ENCODE peak calls at places on chromosomes 12 and 14, in five cellular contexts. R is SK-N-SH, P is PC-3, D is GM23248, N is MM.1S. Z is an unnamed sample.

GRCh38 chr12:5013206-5013830 is 30.4 kb upstream of the KCNA5 start:
- DNase-seq in R (no peak), P (no peak), D (no peak), N (no peak), Z (no peak)

GRCh38 chr14:97266653-97267052 is 469.5 kb downstream of the VRK1 start:
- DNase-seq in R (no peak), P (peak; percentile 92), D (peak; percentile 38), N (no peak), Z (peak; percentile 45)

GRCh38 chr12:26130728-26131127 is 5.9 kb upstream of the BHLHE41 start:
- DNase-seq in R (no peak), P (no peak), D (no peak), N (no peak), Z (no peak)

GRCh38 chr12:95681210-95681765 is 109.3 kb downstream of the NTN4 start:
- DNase-seq in R (no peak), P (no peak), D (no peak), N (no peak), Z (no peak)

GRCh38 chr14:24414077-24414476 is 15.3 kb downstream of the NYNRIN start:
- DNase-seq in R (no peak), P (no peak), D (no peak), N (no peak), Z (no peak)

GRCh38 chr12:131093971-131094830 is 140.5 kb downstream of the ADGRD1 start:
- DNase-seq in R (no peak), P (no peak), D (no peak), N (no peak), Z (no peak)

GRCh38 chr12:55908726-55909512 is 18.8 kb downstream of the PYM1 start:
- DNase-seq in R (no peak), P (peak; percentile 42), D (peak; percentile 61), N (no peak), Z (peak; percentile 8)

GRCh38 chr14:87133073-87133815 is 859.7 kb downstream of the GALC start:
- DNase-seq in R (no peak), P (peak; percentile 35), D (peak; percentile 77), N (no peak), Z (no peak)

GRCh38 chr12:27999521-27999920 is 27.0 kb upstream of the PTHLH start:
- DNase-seq in R (no peak), P (peak; percentile 70), D (peak; percentile 81), N (no peak), Z (no peak)

GRCh38 chr12:124396544-124397398 is 101.9 kb downstream of the RFLNA start:
- DNase-seq in R (peak; percentile 57), P (no peak), D (no peak), N (no peak), Z (no peak)

GRCh38 chr14:70814466-70814865 is 5.2 kb upstream of the MAP3K9 start:
- DNase-seq in R (no peak), P (no peak), D (no peak), N (no peak), Z (no peak)

GRCh38 chr12:2198088-2198501 is 145.3 kb downstream of the CACNA1C start:
- DNase-seq in R (no peak), P (no peak), D (peak; percentile 76), N (no peak), Z (peak; percentile 88)

GRCh38 chr12:10453144-10453543 is at the start of gene KLRC1:
- DNase-seq in R (no peak), P (peak; percentile 64), D (no peak), N (no peak), Z (no peak)

GRCh38 chr12:120007272-120007671 is 18.2 kb downstream of the BICDL1 start:
- DNase-seq in R (no peak), P (no peak), D (no peak), N (no peak), Z (no peak)

GRCh38 chr12:10235761-10236631 is 23.3 kb downstream of the GABARAPL1 start:
- DNase-seq in R (peak; percentile 58), P (peak; percentile 55), D (peak; percentile 61), N (peak; percentile 57), Z (peak; percentile 73)

GRCh38 chr14:69101331-69101826 is 51.5 kb downstream of the DCAF5 start:
- DNase-seq in R (peak; percentile 20), P (peak; percentile 81), D (peak; percentile 95), N (no peak), Z (peak; percentile 64)

GRCh38 chr12:115873416-115874082 is 403.9 kb downstream of the MED13L start:
- DNase-seq in R (no peak), P (peak; percentile 53), D (no peak), N (no peak), Z (no peak)

GRCh38 chr14:68541128-68541896 is 251.6 kb downstream of the ZFP36L1 start:
- DNase-seq in R (no peak), P (no peak), D (no peak), N (no peak), Z (no peak)

GRCh38 chr14:37553935-37554550 is 41.0 kb downstream of the FOXA1 start:
- DNase-seq in R (no peak), P (no peak), D (no peak), N (no peak), Z (no peak)

GRCh38 chr14:37551119-37551518 is 43.9 kb downstream of the FOXA1 start:
- DNase-seq in R (no peak), P (no peak), D (no peak), N (no peak), Z (no peak)

GRCh38 chr14:37546621-37547447 is 48.2 kb downstream of the FOXA1 start:
- DNase-seq in R (no peak), P (peak; percentile 89), D (no peak), N (no peak), Z (no peak)

GRCh38 chr14:37545174-37545573 is 49.9 kb downstream of the FOXA1 start:
- DNase-seq in R (no peak), P (no peak), D (no peak), N (no peak), Z (no peak)

GRCh38 chr14:37550511-37550910 is 44.5 kb downstream of the FOXA1 start:
- DNase-seq in R (no peak), P (peak; percentile 82), D (peak; percentile 33), N (no peak), Z (no peak)
- TF ChIP-seq EZH2phosphoT487 in R (no peak), P (no peak), D (no peak), N (no peak), Z (no peak)

DNA sequence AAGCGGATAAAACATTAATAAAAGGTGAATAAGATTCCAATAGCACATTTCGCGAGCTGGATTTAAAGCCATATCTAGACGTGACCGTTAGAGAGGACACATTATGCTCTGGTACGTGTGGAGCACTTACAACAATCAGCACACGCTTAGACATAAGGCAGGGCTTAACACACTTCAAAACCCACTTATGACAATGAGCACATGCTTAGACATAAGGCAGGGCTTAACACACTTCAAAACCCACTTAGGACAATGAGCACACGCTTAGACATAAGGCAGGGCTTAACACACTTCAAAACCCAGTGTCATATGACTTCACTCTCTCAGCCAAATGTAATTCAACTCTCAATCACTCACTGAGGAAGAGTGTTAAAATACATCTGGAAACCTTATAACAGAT is 11.3 kb upstream of the PLD4 start:
- DNase-seq in R (no peak), P (no peak), D (no peak), N (no peak), Z (no peak)
- TF ChIP-seq EZH2phosphoT487 in R (no peak), P (no peak), D (no peak), N (no peak), Z (no peak)

DNA sequence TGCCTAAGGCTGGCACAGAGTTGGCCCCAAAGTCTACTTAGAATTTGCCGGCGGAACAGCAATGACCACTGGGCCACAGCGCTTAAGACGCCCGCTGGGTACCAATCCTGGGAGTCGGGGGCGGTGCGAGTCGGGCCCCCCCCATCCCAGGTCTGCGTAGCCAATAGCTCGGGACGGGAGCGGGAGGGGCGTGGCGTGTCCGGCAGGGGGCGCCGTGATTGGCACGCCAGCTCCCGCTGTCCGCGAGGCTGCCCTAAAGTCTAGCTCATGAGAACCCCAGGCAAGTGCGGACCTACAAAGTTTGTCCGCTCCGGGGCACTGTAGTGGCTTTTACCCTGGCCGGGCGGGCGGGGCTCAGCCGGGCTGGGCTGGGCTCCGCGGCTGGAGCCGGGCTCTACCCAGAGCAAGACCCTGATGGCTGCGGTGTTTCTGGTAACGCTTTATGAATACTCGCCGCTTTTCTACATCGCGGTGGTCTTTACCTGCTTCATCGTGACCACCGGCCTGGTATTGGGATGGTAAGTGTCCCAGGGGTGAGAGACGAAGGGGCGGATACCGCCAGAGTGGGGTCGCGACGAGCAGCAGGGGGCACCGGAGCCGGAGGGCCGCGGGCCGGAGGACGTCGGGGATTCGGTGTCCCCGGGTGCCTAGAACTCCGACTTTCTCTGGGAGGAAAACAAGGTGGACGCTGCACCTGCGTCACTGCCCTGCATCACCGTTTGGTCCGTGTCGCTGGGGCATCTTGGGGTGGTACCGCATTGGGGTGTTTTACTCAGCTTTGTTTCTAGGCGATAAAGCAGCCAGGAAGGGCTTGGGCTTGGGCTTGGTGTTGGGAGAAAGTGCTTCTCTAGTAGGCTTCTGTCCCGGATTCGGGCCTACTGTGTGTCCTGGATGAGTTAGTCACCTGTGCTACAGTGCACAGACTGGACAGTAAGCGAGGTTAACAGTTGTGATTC is at the start of gene CGRRF1:
- DNase-seq in R (peak; percentile 97), P (peak; percentile 100), D (peak; percentile 99), N (peak; percentile 93), Z (peak; percentile 99)
- TF ChIP-seq EZH2phosphoT487 in R (no peak), P (no peak), D (no peak), N (no peak), Z (no peak)

GRCh38 chr12:67927815-67928214 is 61.4 kb upstream of the IFNG-AS1 start:
- DNase-seq in R (no peak), P (no peak), D (no peak), N (no peak), Z (no peak)
- TF ChIP-seq EZH2phosphoT487 in R (no peak), P (no peak), D (no peak), N (no peak), Z (no peak)

DNA sequence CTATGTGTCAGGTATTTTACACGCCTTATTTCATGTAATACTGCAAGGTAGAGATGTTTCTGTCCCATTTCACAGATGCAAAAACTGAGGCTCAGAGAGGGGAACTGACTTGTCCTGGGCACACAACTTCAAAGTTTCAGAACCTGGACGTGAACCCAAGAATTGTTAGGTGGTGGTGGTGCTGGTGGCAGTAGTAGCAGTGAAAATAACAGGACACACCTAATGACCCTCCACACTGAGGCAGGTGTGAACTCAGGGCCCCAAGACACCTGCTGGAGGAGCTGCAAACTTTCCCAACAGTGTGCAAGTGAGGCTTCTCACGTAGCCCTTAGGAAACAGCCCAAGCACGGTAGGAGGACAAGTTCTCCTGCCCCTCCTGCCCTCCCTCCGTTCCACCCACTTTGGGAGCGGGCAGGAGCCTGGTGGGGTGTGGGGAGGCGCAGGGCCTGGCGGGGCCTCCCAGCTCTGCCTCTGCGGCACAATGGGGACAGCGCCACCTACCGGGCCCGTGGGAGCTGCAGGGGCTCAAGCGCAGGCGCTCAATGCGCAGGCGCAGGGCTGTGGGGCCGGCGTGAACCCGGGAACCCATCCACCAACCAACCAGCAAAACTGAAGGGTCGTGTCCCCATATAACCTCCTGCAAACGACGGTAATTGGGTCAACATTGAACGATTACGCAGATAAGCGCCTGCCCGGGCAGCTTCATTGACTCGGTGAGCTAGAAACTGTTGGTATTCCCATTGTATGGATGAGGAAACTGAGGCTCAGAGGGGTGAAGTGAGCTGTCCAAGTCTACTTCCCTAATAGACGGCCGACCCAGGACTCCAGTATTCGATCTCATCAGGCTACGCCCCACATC is 12.0 kb upstream of the TRPV4 start:
- DNase-seq in R (peak; percentile 96), P (peak; percentile 93), D (peak; percentile 88), N (peak; percentile 72), Z (peak; percentile 89)
- TF ChIP-seq EZH2phosphoT487 in R (no peak), P (no peak), D (no peak), N (no peak), Z (no peak)